ENCODE peak calls at places on chromosome 1, in six cellular contexts. W is stimulated activated CD8-positive, alpha-beta memory T cell treated with anti-CD3 and anti-CD28 coated beads, Interleukin-15, amount 100 ng/mL, for 24 hours; B is activated T-helper 1 cell treated with Interleukin-2 at 50 U/mL for 16 hours; Y is B cell; E is LoVo; I is stimulated activated CD4-positive, alpha-beta T cell treated with anti-CD3 and anti-CD28 coated beads, Interleukin-1b, Interleukin-23, amount 100 ng/mL, for 4 hours. Q is an unnamed sample.

GRCh38 chr1:234845097-234845660 is 235.2 kb upstream of the IRF2BP2 start:
- DNase-seq in Y (no peak), W (no peak), B (peak), I (no peak), E (no peak), Q (no peak)

GRCh38 chr1:161192476-161193465 is 6.1 kb downstream of the ADAMTS4 start:
- DNase-seq in E (peak), W (no peak), I (peak), B (peak), Y (peak), Q (peak)

GRCh38 chr1:198465201-198466144 is 75.0 kb downstream of the ATP6V1G3 start:
- DNase-seq in B (no peak), I (no peak), W (no peak), E (peak), Y (no peak), Q (peak)

GRCh38 chr1:177847843-177848242 is 122.0 kb downstream of the SEC16B start:
- DNase-seq in I (no peak), E (no peak), Y (no peak), B (no peak), W (no peak), Q (no peak)

GRCh38 chr1:93613895-93614294 is 67.7 kb downstream of the BCAR3 start:
- DNase-seq in E (no peak), I (no peak), Y (no peak), B (no peak), W (no peak), Q (no peak)

GRCh38 chr1:246632584-246633168 is 66.4 kb downstream of the CNST start:
- DNase-seq in W (no peak), I (no peak), B (no peak), E (peak), Y (no peak), Q (no peak)

GRCh38 chr1:54297596-54298283 is 97.8 kb downstream of the MRPL37 start:
- DNase-seq in B (no peak), E (peak), Y (no peak), I (no peak), W (no peak), Q (no peak)

GRCh38 chr1:215569987-215570824 is 3.1 kb downstream of the KCTD3 start:
- DNase-seq in B (no peak), Y (no peak), I (no peak), E (peak), W (no peak), Q (no peak)

Q was measured in NCI-H1930.